ENCODE peak calls at places on chromosomes 4 and X, in seven cellular contexts. One of them, this sample, is unnamed.

GRCh38 chr4:1179089-1179441 is 6.7 kb upstream of the SPON2 start:
- DNase-seq in A549: no peak
- DNase-seq in MM.1S: no peak
- DNase-seq in adrenal gland: no peak
- DNase-seq in tibial artery: no peak
- DNase-seq in GM23248: no peak
- DNase-seq in CD8-positive, alpha-beta memory T cell: no peak
- DNase-seq in this sample: no peak

GRCh38 chr4:7021930-7022658 is 21.1 kb upstream of the TADA2B start:
- DNase-seq in A549: peak; percentile 78
- DNase-seq in adrenal gland: peak; percentile 88
- DNase-seq in GM23248: peak; percentile 95
- DNase-seq in MM.1S: no peak
- DNase-seq in tibial artery: no peak
- DNase-seq in CD8-positive, alpha-beta memory T cell: no peak
- DNase-seq in this sample: peak; percentile 58

GRCh38 chr4:139018971-139019758 is 3.6 kb downstream of the NOCT start:
- DNase-seq in A549: no peak
- DNase-seq in CD8-positive, alpha-beta memory T cell: no peak
- DNase-seq in GM23248: peak; percentile 66
- DNase-seq in tibial artery: no peak
- DNase-seq in adrenal gland: no peak
- DNase-seq in MM.1S: no peak
- DNase-seq in this sample: no peak

GRCh38 chr4:687048-687974 is 1.6 kb downstream of the SLC49A3 start:
- DNase-seq in tibial artery: peak; percentile 92
- DNase-seq in A549: peak; percentile 87
- DNase-seq in MM.1S: no peak
- DNase-seq in adrenal gland: peak; percentile 98
- DNase-seq in CD8-positive, alpha-beta memory T cell: no peak
- DNase-seq in GM23248: peak; percentile 98
- DNase-seq in this sample: no peak

GRCh38 chr4:98491862-98492554 is 166.4 kb downstream of the TSPAN5 start:
- DNase-seq in adrenal gland: no peak
- DNase-seq in CD8-positive, alpha-beta memory T cell: no peak
- DNase-seq in A549: no peak
- DNase-seq in GM23248: peak; percentile 52
- DNase-seq in MM.1S: no peak
- DNase-seq in tibial artery: no peak
- DNase-seq in this sample: peak; percentile 69

GRCh38 chr4:168685136-168685535 is 188.3 kb downstream of the PALLD start:
- DNase-seq in CD8-positive, alpha-beta memory T cell: no peak
- DNase-seq in GM23248: no peak
- DNase-seq in adrenal gland: no peak
- DNase-seq in A549: no peak
- DNase-seq in tibial artery: no peak
- DNase-seq in MM.1S: no peak
- DNase-seq in this sample: no peak

GRCh38 chrX:68842781-68843581 is 14.2 kb downstream of the EFNB1 start:
- DNase-seq in GM23248: no peak
- DNase-seq in adrenal gland: no peak
- DNase-seq in CD8-positive, alpha-beta memory T cell: no peak
- DNase-seq in tibial artery: no peak
- DNase-seq in A549: no peak
- DNase-seq in MM.1S: no peak
- DNase-seq in this sample: peak; percentile 45

GRCh38 chrX:48025561-48025960 is 18.8 kb downstream of the SPACA5 start:
- DNase-seq in CD8-positive, alpha-beta memory T cell: no peak
- DNase-seq in GM23248: peak; percentile 62
- DNase-seq in adrenal gland: peak; percentile 55
- DNase-seq in MM.1S: peak; percentile 58
- DNase-seq in tibial artery: no peak
- DNase-seq in A549: peak; percentile 72
- DNase-seq in this sample: peak; percentile 73

GRCh38 chr4:60992037-60992436 is 208.1 kb upstream of the ADGRL3 start:
- DNase-seq in A549: no peak
- DNase-seq in CD8-positive, alpha-beta memory T cell: no peak
- DNase-seq in adrenal gland: no peak
- DNase-seq in MM.1S: no peak
- DNase-seq in tibial artery: no peak
- DNase-seq in GM23248: no peak
- DNase-seq in this sample: no peak

GRCh38 chr4:8835521-8836365 is 35.9 kb downstream of the HMX1 start:
- DNase-seq in GM23248: no peak
- DNase-seq in adrenal gland: peak; percentile 8
- DNase-seq in tibial artery: peak; percentile 27
- DNase-seq in A549: no peak
- DNase-seq in CD8-positive, alpha-beta memory T cell: no peak
- DNase-seq in MM.1S: no peak
- DNase-seq in this sample: no peak

GRCh38 chr4:54585321-54586000 is 72.3 kb upstream of the KIT start:
- DNase-seq in A549: no peak
- DNase-seq in GM23248: peak; percentile 84
- DNase-seq in CD8-positive, alpha-beta memory T cell: no peak
- DNase-seq in adrenal gland: no peak
- DNase-seq in MM.1S: no peak
- DNase-seq in tibial artery: no peak
- DNase-seq in this sample: no peak

GRCh38 chrX:109252789-109253188 is 229.1 kb downstream of the GUCY2F start:
- DNase-seq in MM.1S: no peak
- DNase-seq in GM23248: no peak
- DNase-seq in tibial artery: no peak
- DNase-seq in CD8-positive, alpha-beta memory T cell: no peak
- DNase-seq in adrenal gland: no peak
- DNase-seq in A549: no peak
- DNase-seq in this sample: no peak

GRCh38 chrX:47854474-47854873 is 17.8 kb downstream of the ZNF81 start:
- DNase-seq in GM23248: peak; percentile 16
- DNase-seq in CD8-positive, alpha-beta memory T cell: no peak
- DNase-seq in MM.1S: peak; percentile 53
- DNase-seq in tibial artery: no peak
- DNase-seq in A549: no peak
- DNase-seq in adrenal gland: peak; percentile 56
- DNase-seq in this sample: peak; percentile 50

GRCh38 chrX:41666251-41666650 is 22.5 kb upstream of the GPR34 start:
- DNase-seq in adrenal gland: no peak
- DNase-seq in CD8-positive, alpha-beta memory T cell: no peak
- DNase-seq in MM.1S: no peak
- DNase-seq in GM23248: peak; percentile 26
- DNase-seq in A549: no peak
- DNase-seq in tibial artery: no peak
- DNase-seq in this sample: peak; percentile 60

GRCh38 chr4:112748352-112748900 is 111.5 kb downstream of the LARP7 start:
- DNase-seq in MM.1S: no peak
- DNase-seq in tibial artery: no peak
- DNase-seq in GM23248: no peak
- DNase-seq in A549: no peak
- DNase-seq in adrenal gland: no peak
- DNase-seq in CD8-positive, alpha-beta memory T cell: no peak
- DNase-seq in this sample: no peak
- H3K4me1 ChIP-seq in MM.1S: no peaks in the 10 kb centered on the region
- H3K4me1 ChIP-seq in tibial artery: no peaks in the 10 kb centered on the region
- H3K4me1 ChIP-seq in GM23248: no peaks in the 10 kb centered on the region
- H3K4me1 ChIP-seq in A549: no peaks in the 10 kb centered on the region
- H3K4me1 ChIP-seq in adrenal gland: no peaks in the 10 kb centered on the region
- H3K4me1 ChIP-seq in CD8-positive, alpha-beta memory T cell: no peaks in the 10 kb centered on the region
- H3K4me1 ChIP-seq in this sample: peaks cover 16% of the 10 kb centered on the region

GRCh38 chrX:136759968-136760367 is 20.8 kb downstream of the ARHGEF6 start:
- DNase-seq in CD8-positive, alpha-beta memory T cell: no peak
- DNase-seq in adrenal gland: no peak
- DNase-seq in GM23248: no peak
- DNase-seq in A549: no peak
- DNase-seq in tibial artery: no peak
- DNase-seq in MM.1S: no peak
- DNase-seq in this sample: no peak
- H3K4me1 ChIP-seq in CD8-positive, alpha-beta memory T cell: peaks cover 36% of the 10 kb centered on the region
- H3K4me1 ChIP-seq in adrenal gland: no peaks in the 10 kb centered on the region
- H3K4me1 ChIP-seq in GM23248: peaks cover 7% of the 10 kb centered on the region
- H3K4me1 ChIP-seq in A549: no peaks in the 10 kb centered on the region
- H3K4me1 ChIP-seq in tibial artery: peaks cover 26% of the 10 kb centered on the region
- H3K4me1 ChIP-seq in MM.1S: no peaks in the 10 kb centered on the region
- H3K4me1 ChIP-seq in this sample: no peaks in the 10 kb centered on the region

DNA sequence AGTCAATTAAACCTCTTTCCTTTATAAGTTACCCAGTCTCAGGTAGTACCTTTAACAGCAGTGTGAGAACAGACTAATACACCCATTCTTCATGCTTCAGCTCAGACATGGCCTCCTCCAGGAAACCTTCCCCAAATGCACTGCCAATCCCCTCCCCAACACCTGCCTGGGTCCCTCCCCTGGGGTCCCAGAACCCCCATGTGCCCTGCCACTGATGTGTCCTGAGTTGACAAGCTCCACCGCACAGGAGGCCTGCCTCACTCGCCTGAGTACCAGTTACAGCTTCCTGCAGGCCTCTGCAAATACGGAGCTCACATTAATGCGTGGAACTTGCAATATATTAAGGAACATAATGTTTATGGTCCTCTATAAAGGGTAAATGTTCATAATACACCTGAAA is 34.9 kb upstream of the CRMP1 start:
- DNase-seq in MM.1S: no peak
- DNase-seq in tibial artery: no peak
- DNase-seq in GM23248: no peak
- DNase-seq in adrenal gland: no peak
- DNase-seq in A549: no peak
- DNase-seq in CD8-positive, alpha-beta memory T cell: no peak
- DNase-seq in this sample: no peak
- H3K4me1 ChIP-seq in MM.1S: no peaks in the 10 kb centered on the region
- H3K4me1 ChIP-seq in tibial artery: no peaks in the 10 kb centered on the region
- H3K4me1 ChIP-seq in GM23248: no peaks in the 10 kb centered on the region
- H3K4me1 ChIP-seq in adrenal gland: no peaks in the 10 kb centered on the region
- H3K4me1 ChIP-seq in A549: no peaks in the 10 kb centered on the region
- H3K4me1 ChIP-seq in CD8-positive, alpha-beta memory T cell: no peaks in the 10 kb centered on the region
- H3K4me1 ChIP-seq in this sample: no peaks in the 10 kb centered on the region

DNA sequence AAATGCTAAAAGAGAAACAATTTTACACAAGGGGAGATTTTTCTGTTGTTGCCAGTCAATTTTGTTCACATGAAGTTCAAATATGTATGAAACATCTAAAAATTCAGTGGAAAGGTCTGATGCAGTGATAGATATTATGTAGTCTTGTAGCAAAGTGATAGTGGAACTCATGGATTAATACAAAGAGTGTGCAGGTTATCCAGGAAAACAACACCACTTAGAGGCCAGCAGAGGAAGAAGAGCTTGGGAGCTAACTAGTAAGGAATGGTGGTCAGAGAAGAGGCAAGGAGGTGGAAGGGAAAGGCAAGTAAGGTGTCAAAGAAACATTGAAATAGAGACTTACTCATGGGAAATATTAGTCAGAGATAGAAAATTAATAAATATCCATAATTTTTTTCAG is 395.6 kb downstream of the MAPK10 start:
- DNase-seq in tibial artery: no peak
- DNase-seq in adrenal gland: no peak
- DNase-seq in GM23248: no peak
- DNase-seq in CD8-positive, alpha-beta memory T cell: no peak
- DNase-seq in A549: peak; percentile 23
- DNase-seq in MM.1S: no peak
- DNase-seq in this sample: no peak
- H3K4me1 ChIP-seq in tibial artery: peaks cover 32% of the 10 kb centered on the region
- H3K4me1 ChIP-seq in adrenal gland: no peaks in the 10 kb centered on the region
- H3K4me1 ChIP-seq in GM23248: peaks cover 60% of the 10 kb centered on the region
- H3K4me1 ChIP-seq in CD8-positive, alpha-beta memory T cell: no peaks in the 10 kb centered on the region
- H3K4me1 ChIP-seq in A549: no peaks in the 10 kb centered on the region
- H3K4me1 ChIP-seq in MM.1S: no peaks in the 10 kb centered on the region
- H3K4me1 ChIP-seq in this sample: no peaks in the 10 kb centered on the region

DNA sequence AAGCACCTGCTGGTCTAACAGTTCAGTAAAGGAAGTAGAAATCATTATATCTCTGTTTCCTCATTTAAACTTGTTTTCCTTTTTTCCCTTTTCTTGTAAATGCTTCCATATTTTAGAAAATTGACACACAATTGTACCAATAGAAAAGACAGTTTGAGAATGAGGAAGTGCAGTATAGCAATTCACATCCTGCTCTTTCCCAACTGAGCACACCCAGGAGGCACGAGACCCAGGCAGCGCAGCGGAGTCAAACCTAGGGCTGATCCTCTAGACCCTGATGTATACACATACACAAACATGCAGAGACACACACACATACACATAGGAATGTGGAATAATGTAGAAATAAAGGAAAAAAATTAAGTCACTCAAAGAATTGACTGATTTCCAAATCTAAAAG is 74.8 kb upstream of the PACRGL start:
- DNase-seq in tibial artery: no peak
- DNase-seq in CD8-positive, alpha-beta memory T cell: no peak
- DNase-seq in GM23248: no peak
- DNase-seq in adrenal gland: peak; percentile 33
- DNase-seq in A549: no peak
- DNase-seq in MM.1S: no peak
- DNase-seq in this sample: no peak
- H3K4me1 ChIP-seq in tibial artery: no peaks in the 10 kb centered on the region
- H3K4me1 ChIP-seq in CD8-positive, alpha-beta memory T cell: no peaks in the 10 kb centered on the region
- H3K4me1 ChIP-seq in GM23248: peaks cover 6% of the 10 kb centered on the region
- H3K4me1 ChIP-seq in adrenal gland: peaks cover 4% of the 10 kb centered on the region
- H3K4me1 ChIP-seq in A549: no peaks in the 10 kb centered on the region
- H3K4me1 ChIP-seq in MM.1S: peaks cover 9% of the 10 kb centered on the region
- H3K4me1 ChIP-seq in this sample: peaks cover 20% of the 10 kb centered on the region

GRCh38 chr4:140138428-140138827 is 15.6 kb downstream of the MAML3 start:
- DNase-seq in CD8-positive, alpha-beta memory T cell: no peak
- DNase-seq in MM.1S: no peak
- DNase-seq in adrenal gland: no peak
- DNase-seq in A549: peak; percentile 38
- DNase-seq in tibial artery: no peak
- DNase-seq in GM23248: no peak
- DNase-seq in this sample: no peak
- H3K4me1 ChIP-seq in CD8-positive, alpha-beta memory T cell: peaks cover 7% of the 10 kb centered on the region
- H3K4me1 ChIP-seq in MM.1S: no peaks in the 10 kb centered on the region
- H3K4me1 ChIP-seq in adrenal gland: peaks cover 4% of the 10 kb centered on the region
- H3K4me1 ChIP-seq in A549: peaks cover 78% of the 10 kb centered on the region
- H3K4me1 ChIP-seq in tibial artery: peaks cover 42% of the 10 kb centered on the region
- H3K4me1 ChIP-seq in GM23248: peaks cover 32% of the 10 kb centered on the region
- H3K4me1 ChIP-seq in this sample: peaks cover 24% of the 10 kb centered on the region

GRCh38 chr4:10115271-10115656 is 1.3 kb downstream of the WDR1 start:
- DNase-seq in A549: no peak
- DNase-seq in adrenal gland: no peak
- DNase-seq in tibial artery: no peak
- DNase-seq in GM23248: peak; percentile 85
- DNase-seq in CD8-positive, alpha-beta memory T cell: no peak
- DNase-seq in MM.1S: no peak
- DNase-seq in this sample: peak; percentile 67
- H3K4me1 ChIP-seq in A549: peaks cover 20% of the 10 kb centered on the region
- H3K4me1 ChIP-seq in adrenal gland: peaks cover 3% of the 10 kb centered on the region
- H3K4me1 ChIP-seq in tibial artery: peaks cover 70% of the 10 kb centered on the region
- H3K4me1 ChIP-seq in GM23248: peaks cover 43% of the 10 kb centered on the region
- H3K4me1 ChIP-seq in CD8-positive, alpha-beta memory T cell: peaks cover 82% of the 10 kb centered on the region
- H3K4me1 ChIP-seq in MM.1S: peaks cover 21% of the 10 kb centered on the region
- H3K4me1 ChIP-seq in this sample: peaks cover 43% of the 10 kb centered on the region

This sample was measured in cardiac muscle cell.